ENCODE peak calls at places on chromosome 10, in six cellular contexts. E is right atrium auricular region, Y is NCI-H226, R is choroid plexus epithelial cell, G is left ventricle myocardium inferior, O is mucosa of descending colon. M is an unnamed sample.

GRCh38 chr10:52771534-52772455 is 789 bp downstream of the MBL2 start:
- DNase-seq in E (no peak), Y (no peak), R (no peak), G (no peak), O (no peak), M (no peak)

GRCh38 chr10:130869179-130869841 is 442.2 kb downstream of the TCERG1L start:
- DNase-seq in E (peak), Y (no peak), R (no peak), G (no peak), O (no peak), M (no peak)

GRCh38 chr10:84755311-84755710 is 426.9 kb downstream of the CCSER2 start:
- DNase-seq in E (no peak), Y (no peak), R (no peak), G (no peak), O (no peak), M (no peak)

GRCh38 chr10:70461397-70462348 is 16.9 kb upstream of the PALD1 start:
- DNase-seq in E (peak), Y (no peak), R (peak), G (peak), O (peak), M (peak)

GRCh38 chr10:72265925-72266865 is 7.5 kb upstream of the DDIT4 start:
- DNase-seq in E (no peak), Y (no peak), R (no peak), G (no peak), O (no peak), M (no peak)

GRCh38 chr10:87864497-87865059 is 1.2 kb downstream of the PTEN start:
- DNase-seq in E (no peak), Y (no peak), R (no peak), G (no peak), O (no peak), M (peak)

GRCh38 chr10:132462463-132463332 is 65.7 kb downstream of the PWWP2B start:
- DNase-seq in E (no peak), Y (no peak), R (no peak), G (peak), O (peak), M (no peak)

GRCh38 chr10:3542185-3542611 is 242.8 kb downstream of the KLF6 start:
- DNase-seq in E (no peak), Y (peak), R (peak), G (no peak), O (no peak), M (no peak)

GRCh38 chr10:88207121-88207546 is 343.7 kb downstream of the PTEN start:
- DNase-seq in E (no peak), Y (no peak), R (no peak), G (no peak), O (no peak), M (peak)

GRCh38 chr10:74924251-74924954 is 98.0 kb downstream of the KAT6B start:
- DNase-seq in E (no peak), Y (peak), R (peak), G (no peak), O (no peak), M (no peak)

GRCh38 chr10:79339266-79339665 is 8.0 kb upstream of the PPIF start:
- DNase-seq in E (no peak), Y (no peak), R (no peak), G (no peak), O (no peak), M (no peak)

GRCh38 chr10:102422586-102423129 is 2.0 kb downstream of the FBXL15 start:
- DNase-seq in E (peak), Y (no peak), R (peak), G (peak), O (peak), M (peak)

GRCh38 chr10:26637521-26638275 is 59.8 kb upstream of the PDSS1 start:
- DNase-seq in E (no peak), Y (no peak), R (no peak), G (no peak), O (no peak), M (no peak)

GRCh38 chr10:114987995-114988394 is 50.0 kb downstream of the TRUB1 start:
- DNase-seq in E (no peak), Y (no peak), R (peak), G (no peak), O (no peak), M (no peak)

GRCh38 chr10:7906128-7906527 is 87.8 kb downstream of the TAF3 start:
- DNase-seq in E (no peak), Y (no peak), R (no peak), G (no peak), O (no peak), M (no peak)

GRCh38 chr10:13801907-13802288 is 215.1 kb downstream of the PRPF18 start:
- DNase-seq in E (no peak), Y (no peak), R (no peak), G (no peak), O (no peak), M (no peak)

GRCh38 chr10:106557053-106557452 is 607.5 kb downstream of the SORCS1 start:
- DNase-seq in E (no peak), Y (no peak), R (peak), G (no peak), O (no peak), M (no peak)

GRCh38 chr10:86139066-86139657 is 227.4 kb downstream of the GRID1 start:
- DNase-seq in E (no peak), Y (no peak), R (peak), G (no peak), O (no peak), M (no peak)

GRCh38 chr10:118013078-118013568 is 33.6 kb downstream of the RAB11FIP2 start:
- DNase-seq in E (no peak), Y (no peak), R (no peak), G (no peak), O (no peak), M (no peak)

GRCh38 chr10:103759100-103759781 is 96.1 kb downstream of the SH3PXD2A start:
- DNase-seq in E (no peak), Y (peak), R (peak), G (peak), O (peak), M (no peak)

GRCh38 chr10:33276282-33276923 is 58.1 kb downstream of the NRP1 start:
- DNase-seq in E (no peak), Y (no peak), R (no peak), G (no peak), O (no peak), M (no peak)

GRCh38 chr10:17878896-17879295 is 69.7 kb downstream of the MRC1 start:
- DNase-seq in E (no peak), Y (no peak), R (no peak), G (no peak), O (no peak), M (no peak)

GRCh38 chr10:4053940-4054339 is 268.9 kb upstream of the KLF6 start:
- DNase-seq in E (no peak), Y (no peak), R (no peak), G (no peak), O (no peak), M (no peak)

GRCh38 chr10:75959912-75960311 is 528.5 kb downstream of the LRMDA start:
- DNase-seq in E (no peak), Y (no peak), R (no peak), G (no peak), O (no peak), M (no peak)

GRCh38 chr10:118712930-118713634 is 41.7 kb downstream of the CACUL1 start:
- DNase-seq in E (no peak), Y (no peak), R (no peak), G (no peak), O (no peak), M (no peak)

GRCh38 chr10:48501226-48501625 is 103.6 kb downstream of the ARHGAP22 start:
- DNase-seq in E (peak), Y (no peak), R (no peak), G (no peak), O (no peak), M (no peak)

GRCh38 chr10:84762754-84763394 is 434.5 kb downstream of the CCSER2 start:
- DNase-seq in E (no peak), Y (no peak), R (no peak), G (no peak), O (no peak), M (no peak)

GRCh38 chr10:28872592-28873165 is 195.4 kb downstream of the BAMBI start:
- DNase-seq in E (no peak), Y (peak), R (peak), G (no peak), O (no peak), M (no peak)

GRCh38 chr10:74437822-74438221 is 286.8 kb downstream of the ADK start:
- DNase-seq in E (no peak), Y (peak), R (peak), G (no peak), O (no peak), M (no peak)